ENCODE peak calls at places on chromosomes 12 and 14, in five cellular contexts. One of them, this sample, is unnamed.

GRCh38 chr12:17949558-17950141 is 140.3 kb downstream of the RERGL start:
- DNase-seq in HuH-7: no peak
- DNase-seq in spleen: no peak
- DNase-seq in GM12878: no peak
- DNase-seq in HuH-7.5: no peak
- DNase-seq in this sample: no peak

GRCh38 chr14:91872517-91873470 is 5.5 kb upstream of the TC2N start:
- DNase-seq in HuH-7: no peak
- DNase-seq in spleen: no peak
- DNase-seq in GM12878: no peak
- DNase-seq in HuH-7.5: no peak
- DNase-seq in this sample: peak; percentile 39

GRCh38 chr12:123879691-123880090 is 92.9 kb downstream of the CCDC92 start:
- DNase-seq in HuH-7: no peak
- DNase-seq in spleen: no peak
- DNase-seq in GM12878: no peak
- DNase-seq in HuH-7.5: no peak
- DNase-seq in this sample: no peak

GRCh38 chr14:20855652-20856291 is 35.4 kb upstream of the RNASE3 start:
- DNase-seq in HuH-7: peak; percentile 59
- DNase-seq in spleen: peak; percentile 77
- DNase-seq in GM12878: peak; percentile 21
- DNase-seq in HuH-7.5: peak; percentile 50
- DNase-seq in this sample: peak; percentile 60

GRCh38 chr12:122304924-122305323 is 38.6 kb upstream of the VPS33A start:
- DNase-seq in HuH-7: no peak
- DNase-seq in spleen: no peak
- DNase-seq in GM12878: no peak
- DNase-seq in HuH-7.5: no peak
- DNase-seq in this sample: peak; percentile 38

GRCh38 chr12:107330901-107331431 is 237.6 kb upstream of the CRY1 start:
- DNase-seq in HuH-7: no peak
- DNase-seq in spleen: no peak
- DNase-seq in GM12878: no peak
- DNase-seq in HuH-7.5: no peak
- DNase-seq in this sample: peak; percentile 57

GRCh38 chr12:70920251-70920851 is at the start of gene PTPRR:
- DNase-seq in HuH-7: no peak
- DNase-seq in spleen: no peak
- DNase-seq in GM12878: no peak
- DNase-seq in HuH-7.5: peak; percentile 13
- DNase-seq in this sample: no peak

GRCh38 chr14:65179918-65180724 is 77.8 kb upstream of the MAX start:
- DNase-seq in HuH-7: no peak
- DNase-seq in spleen: no peak
- DNase-seq in GM12878: peak; percentile 94
- DNase-seq in HuH-7.5: no peak
- DNase-seq in this sample: peak; percentile 96

GRCh38 chr14:100407376-100408102 is 84.4 kb downstream of the SLC25A47 start:
- DNase-seq in HuH-7: no peak
- DNase-seq in spleen: no peak
- DNase-seq in GM12878: no peak
- DNase-seq in HuH-7.5: no peak
- DNase-seq in this sample: no peak

GRCh38 chr14:104973215-104974145 is 4.7 kb downstream of the AHNAK2 start:
- DNase-seq in HuH-7: no peak
- DNase-seq in spleen: peak; percentile 72
- DNase-seq in GM12878: no peak
- DNase-seq in HuH-7.5: no peak
- DNase-seq in this sample: peak; percentile 95

GRCh38 chr12:105954891-105955607 is 183.7 kb downstream of the NUAK1 start:
- DNase-seq in HuH-7: no peak
- DNase-seq in spleen: no peak
- DNase-seq in GM12878: no peak
- DNase-seq in HuH-7.5: no peak
- DNase-seq in this sample: no peak

GRCh38 chr12:132190012-132190755 is 45.9 kb downstream of the NOC4L start:
- DNase-seq in HuH-7: no peak
- DNase-seq in spleen: peak; percentile 89
- DNase-seq in GM12878: no peak
- DNase-seq in HuH-7.5: no peak
- DNase-seq in this sample: no peak

GRCh38 chr12:111056618-111057521 is 136.5 kb upstream of the MYL2 start:
- DNase-seq in HuH-7: no peak
- DNase-seq in spleen: peak; percentile 79
- DNase-seq in GM12878: peak; percentile 34
- DNase-seq in HuH-7.5: no peak
- DNase-seq in this sample: no peak

GRCh38 chr12:52268212-52268611 is 6.2 kb upstream of the KRT86 start:
- DNase-seq in HuH-7: no peak
- DNase-seq in spleen: no peak
- DNase-seq in GM12878: no peak
- DNase-seq in HuH-7.5: no peak
- DNase-seq in this sample: peak; percentile 93

GRCh38 chr12:49557187-49557916 is 10.6 kb downstream of the MCRS1 start:
- DNase-seq in HuH-7: no peak
- DNase-seq in spleen: peak; percentile 58
- DNase-seq in GM12878: no peak
- DNase-seq in HuH-7.5: no peak
- DNase-seq in this sample: no peak

GRCh38 chr12:132559652-132560420 is 50.5 kb downstream of the LRCOL1 start:
- DNase-seq in HuH-7: peak; percentile 79
- DNase-seq in spleen: peak; percentile 85
- DNase-seq in GM12878: no peak
- DNase-seq in HuH-7.5: peak; percentile 91
- DNase-seq in this sample: peak; percentile 26

GRCh38 chr14:60777856-60778578 is 43.5 kb downstream of the MNAT1 start:
- DNase-seq in HuH-7: no peak
- DNase-seq in spleen: no peak
- DNase-seq in GM12878: no peak
- DNase-seq in HuH-7.5: no peak
- DNase-seq in this sample: peak; percentile 90